ENCODE peak calls at places on chromosomes 4 and X, in ten cellular contexts. D is left ventricle myocardium inferior; N is PC-9; V is NB4; X is body of pancreas; T is PC-3; O is fibroblast of mammary gland; B is WERI-Rb-1; M is CD8-positive, alpha-beta T cell; C is kidney. Y is an unnamed sample.
A peak's percentile ranks its signal among the peaks of the same experiment; 100 is the strongest.

GRCh38 chrX:134969726-134970125 is 21.1 kb upstream of the SMIM10 start:
- DNase-seq in D (no peak), N (no peak), V (no peak), X (no peak), T (no peak), O (peak; percentile 78), B (no peak), M (no peak), C (no peak), Y (no peak)

GRCh38 chr4:78481180-78481579 is 70.4 kb upstream of the ANXA3 start:
- DNase-seq in D (no peak), N (no peak), V (no peak), X (no peak), T (no peak), O (peak; percentile 99), B (no peak), M (no peak), C (no peak), Y (no peak)

GRCh38 chr4:89293299-89293698 is 14.3 kb downstream of the GPRIN3 start:
- DNase-seq in D (no peak), N (no peak), V (no peak), X (no peak), T (no peak), O (no peak), B (no peak), M (no peak), C (no peak), Y (no peak)

GRCh38 chrX:49910344-49910743 is 12.1 kb upstream of the CLCN5 start:
- DNase-seq in D (no peak), N (no peak), V (no peak), X (no peak), T (no peak), O (no peak), B (no peak), M (no peak), C (no peak), Y (no peak)

GRCh38 chr4:39998659-39999345 is 21.1 kb upstream of the PDS5A start:
- DNase-seq in D (no peak), N (no peak), V (no peak), X (no peak), T (no peak), O (no peak), B (no peak), M (no peak), C (no peak), Y (no peak)

GRCh38 chr4:7850489-7850888 is 89.2 kb downstream of the AFAP1 start:
- DNase-seq in D (no peak), N (no peak), V (peak; percentile 31), X (no peak), T (no peak), O (no peak), B (no peak), M (no peak), C (no peak), Y (no peak)

GRCh38 chr4:76457885-76458284 is 22.9 kb downstream of the SHROOM3 start:
- DNase-seq in D (no peak), N (no peak), V (no peak), X (no peak), T (no peak), O (no peak), B (no peak), M (no peak), C (no peak), Y (no peak)

GRCh38 chr4:113976937-113977855 is 2.3 kb downstream of the ARSJ start:
- DNase-seq in D (no peak), N (no peak), V (no peak), X (no peak), T (no peak), O (peak; percentile 33), B (no peak), M (no peak), C (no peak), Y (no peak)

GRCh38 chr4:154958621-154959358 is 177.7 kb downstream of the RBM46 start:
- DNase-seq in D (peak; percentile 69), N (no peak), V (no peak), X (peak; percentile 87), T (peak; percentile 40), O (peak; percentile 66), B (no peak), M (no peak), C (no peak), Y (peak; percentile 45)

GRCh38 chr4:33062155-33062554 is 2342.0 kb downstream of the PCDH7 start:
- DNase-seq in D (no peak), N (no peak), V (no peak), X (no peak), T (no peak), O (peak; percentile 25), B (no peak), M (no peak), C (no peak), Y (no peak)

GRCh38 chr4:15197005-15197404 is 194.7 kb downstream of the CPEB2 start:
- DNase-seq in D (no peak), N (no peak), V (peak; percentile 26), X (no peak), T (peak; percentile 31), O (peak; percentile 65), B (peak; percentile 9), M (no peak), C (no peak), Y (no peak)
- TF ChIP-seq CTCF in D (peak; percentile 56), N (peak; percentile 45), V (peak; percentile 12), X (no peak), T (peak; percentile 55), O (peak; percentile 50), B (peak; percentile 53), M (no peak), C (no peak), Y (peak; percentile 26)

DNA sequence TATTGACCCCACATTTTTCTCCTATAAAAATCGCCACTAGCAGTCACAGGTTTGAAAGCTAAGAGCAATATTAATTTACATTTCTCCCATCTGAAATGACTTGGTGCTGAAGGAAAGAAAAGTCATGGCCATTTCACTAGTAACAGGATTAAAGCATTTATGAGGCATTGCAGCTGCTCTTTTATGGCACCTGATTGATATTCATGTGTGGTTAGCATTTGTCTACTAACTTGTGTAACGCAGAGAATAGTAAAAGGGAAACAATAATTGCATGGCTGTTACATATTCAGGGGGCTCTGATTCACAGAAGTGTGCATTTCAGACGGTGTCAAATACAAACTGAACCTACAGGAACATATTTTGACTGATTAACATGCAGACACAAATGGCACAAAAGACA is 5.2 kb downstream of the PCDH19 start:
- DNase-seq in D (no peak), N (no peak), V (no peak), X (no peak), T (no peak), O (no peak), B (no peak), M (no peak), C (no peak), Y (no peak)
- H3K4me3 ChIP-seq in D (no peak overlapping the region), N (no peak overlapping the region), V (no peak overlapping the region), X (no peak overlapping the region), T (no peak overlapping the region), O (no peak overlapping the region), B (no peak overlapping the region), M (no peak overlapping the region), C (no peak overlapping the region), Y (no peak overlapping the region)

GRCh38 chrX:120297923-120298322 is 13.3 kb downstream of the TMEM255A start:
- DNase-seq in D (no peak), N (no peak), V (no peak), X (no peak), T (no peak), O (no peak), B (no peak), M (no peak), C (no peak), Y (no peak)

GRCh38 chrX:120301497-120301896 is 9.8 kb downstream of the TMEM255A start:
- DNase-seq in D (no peak), N (no peak), V (no peak), X (no peak), T (no peak), O (no peak), B (no peak), M (no peak), C (no peak), Y (no peak)

GRCh38 chrX:120301960-120302359 is 9.3 kb downstream of the TMEM255A start:
- DNase-seq in D (no peak), N (no peak), V (no peak), X (no peak), T (no peak), O (no peak), B (no peak), M (no peak), C (no peak), Y (no peak)

GRCh38 chrX:120302434-120302833 is 8.8 kb downstream of the TMEM255A start:
- DNase-seq in D (no peak), N (no peak), V (peak; percentile 62), X (peak; percentile 15), T (no peak), O (no peak), B (no peak), M (peak; percentile 29), C (no peak), Y (no peak)

GRCh38 chrX:120299928-120300327 is 11.3 kb downstream of the TMEM255A start:
- DNase-seq in D (no peak), N (no peak), V (peak; percentile 11), X (no peak), T (peak; percentile 6), O (no peak), B (no peak), M (no peak), C (no peak), Y (no peak)
- TF ChIP-seq CTCF in D (peak; percentile 34), N (no peak), V (no peak), X (no peak), T (peak; percentile 41), O (no peak), B (no peak), M (no peak), C (no peak), Y (peak; percentile 20)

GRCh38 chrX:47560179-47560830 is 700 bp upstream of the ARAF start:
- DNase-seq in D (no peak), N (no peak), V (no peak), X (no peak), T (no peak), O (no peak), B (no peak), M (no peak), C (no peak), Y (no peak)
- H3K4me3 ChIP-seq in D (peak overlapping the region; percentile 73), N (peak overlapping the region; percentile 66), V (peak overlapping the region; percentile 91), X (no peak overlapping the region), T (peak overlapping the region; percentile 99), O (peak overlapping the region; percentile 72), B (no peak overlapping the region), M (peak overlapping the region; percentile 91), C (peak overlapping the region; percentile 76), Y (peak overlapping the region; percentile 68)